ENCODE peak calls at places on chromosomes 5 and 9, in eight cellular contexts. R is A673, C is colonic mucosa, W is endodermal cell, D is endothelial cell of umbilical vein, B is adrenal gland, Y is right atrium auricular region, Q is fibroblast of mammary gland. V is an unnamed sample.

GRCh38 chr5:166883016-166883415 is 1408.4 kb upstream of the WWC1 start:
- DNase-seq in R (peak), C (no peak), W (no peak), D (no peak), B (no peak), Y (no peak), Q (peak), V (no peak)

GRCh38 chr5:32810812-32811211 is 99.7 kb downstream of the NPR3 start:
- DNase-seq in R (no peak), C (no peak), W (no peak), D (no peak), B (peak), Y (no peak), Q (peak), V (no peak)

GRCh38 chr5:44652674-44653073 is 156.1 kb upstream of the MRPS30 start:
- DNase-seq in R (no peak), C (no peak), W (no peak), D (no peak), B (no peak), Y (no peak), Q (no peak), V (no peak)

GRCh38 chr5:98468188-98468869 is 305.1 kb upstream of the RGMB start:
- DNase-seq in R (no peak), C (no peak), W (no peak), D (peak), B (no peak), Y (no peak), Q (peak), V (no peak)

GRCh38 chr9:103152473-103152872 is 157.3 kb downstream of the CYLC2 start:
- DNase-seq in R (no peak), C (no peak), W (no peak), D (no peak), B (no peak), Y (no peak), Q (no peak), V (no peak)

GRCh38 chr9:117734523-117735314 is 30.5 kb downstream of the TLR4 start:
- DNase-seq in R (no peak), C (no peak), W (no peak), D (no peak), B (no peak), Y (no peak), Q (peak), V (peak)

GRCh38 chr9:133379153-133380086 is 3.3 kb downstream of the STKLD1 start:
- DNase-seq in R (no peak), C (no peak), W (peak), D (no peak), B (peak), Y (no peak), Q (no peak), V (no peak)

GRCh38 chr5:132425009-132425937 is 55.8 kb downstream of the SLC22A5 start:
- DNase-seq in R (no peak), C (peak), W (no peak), D (no peak), B (no peak), Y (peak), Q (peak), V (peak)

GRCh38 chr5:169161022-169161680 is 139.8 kb downstream of the SLIT3 start:
- DNase-seq in R (no peak), C (peak), W (peak), D (peak), B (peak), Y (peak), Q (peak), V (peak)

GRCh38 chr9:89536618-89537017 is 38.7 kb upstream of the SEMA4D start:
- DNase-seq in R (no peak), C (no peak), W (no peak), D (no peak), B (no peak), Y (no peak), Q (no peak), V (no peak)
- H3K4me3 ChIP-seq in R (no peak), C (no peak), W (no peak), D (no peak), B (no peak), Y (no peak), Q (no peak), V (no peak)

GRCh38 chr5:136011427-136012001 is 17.3 kb upstream of the TGFBI start:
- DNase-seq in R (peak), C (no peak), W (no peak), D (peak), B (no peak), Y (no peak), Q (peak), V (peak)
- H3K4me3 ChIP-seq in R (no peak), C (no peak), W (no peak), D (no peak), B (no peak), Y (no peak), Q (no peak), V (no peak)

DNA sequence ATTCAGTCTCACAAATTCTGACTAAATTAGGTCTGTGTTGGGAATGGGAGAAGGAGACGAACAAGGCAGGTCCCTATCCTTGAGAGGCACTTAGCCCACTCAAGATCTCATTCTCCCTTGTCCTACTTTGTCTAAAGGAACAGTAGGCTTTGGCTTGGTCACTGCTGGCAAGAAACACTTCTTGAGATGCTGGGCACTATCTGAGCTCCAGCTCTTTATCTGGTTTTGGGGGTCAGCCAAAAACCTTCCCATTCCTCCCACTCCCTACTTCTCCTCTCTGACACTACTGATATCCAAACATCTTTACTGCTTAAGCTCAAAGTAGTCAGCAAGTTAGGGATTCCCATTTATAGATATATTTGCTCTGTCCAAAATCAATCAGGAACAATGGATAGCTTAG is 155.2 kb downstream of the MAPKAP1 start:
- DNase-seq in R (no peak), C (no peak), W (no peak), D (no peak), B (no peak), Y (no peak), Q (no peak), V (no peak)
- H3K4me3 ChIP-seq in R (no peak), C (no peak), W (no peak), D (no peak), B (no peak), Y (no peak), Q (no peak), V (no peak)

DNA sequence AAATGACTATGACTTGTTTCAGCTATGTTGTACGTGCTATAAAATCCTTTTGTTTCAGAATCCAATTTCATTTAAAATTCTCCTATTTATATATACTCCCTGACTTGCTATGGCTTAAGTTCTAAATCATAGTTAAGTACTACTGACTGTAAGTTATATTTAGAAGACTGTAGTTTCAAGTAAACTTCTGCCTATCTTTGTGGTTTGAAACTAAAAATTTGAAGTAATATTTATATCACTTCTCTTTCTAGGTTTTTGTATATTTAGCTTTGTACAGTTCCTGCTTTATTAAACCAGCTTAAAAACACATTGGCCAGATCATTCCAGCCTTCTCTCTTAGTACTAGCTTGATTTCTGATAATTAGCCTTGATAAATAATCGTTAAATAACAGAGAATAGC is 196.3 kb downstream of the MLLT3 start:
- DNase-seq in R (no peak), C (no peak), W (no peak), D (no peak), B (no peak), Y (no peak), Q (no peak), V (no peak)
- H3K4me3 ChIP-seq in R (no peak), C (no peak), W (no peak), D (no peak), B (no peak), Y (no peak), Q (no peak), V (no peak)

GRCh38 chr5:43129161-43129560 is 8.4 kb downstream of the ZNF131 start:
- DNase-seq in R (no peak), C (no peak), W (no peak), D (no peak), B (no peak), Y (no peak), Q (no peak), V (no peak)

GRCh38 chr5:43121565-43122484 is 1.1 kb downstream of the ZNF131 start:
- DNase-seq in R (peak), C (peak), W (no peak), D (peak), B (peak), Y (peak), Q (peak), V (peak)

GRCh38 chr5:43120720-43121564 is at the start of gene ZNF131:
- DNase-seq in R (peak), C (peak), W (peak), D (peak), B (peak), Y (peak), Q (peak), V (peak)

DNA sequence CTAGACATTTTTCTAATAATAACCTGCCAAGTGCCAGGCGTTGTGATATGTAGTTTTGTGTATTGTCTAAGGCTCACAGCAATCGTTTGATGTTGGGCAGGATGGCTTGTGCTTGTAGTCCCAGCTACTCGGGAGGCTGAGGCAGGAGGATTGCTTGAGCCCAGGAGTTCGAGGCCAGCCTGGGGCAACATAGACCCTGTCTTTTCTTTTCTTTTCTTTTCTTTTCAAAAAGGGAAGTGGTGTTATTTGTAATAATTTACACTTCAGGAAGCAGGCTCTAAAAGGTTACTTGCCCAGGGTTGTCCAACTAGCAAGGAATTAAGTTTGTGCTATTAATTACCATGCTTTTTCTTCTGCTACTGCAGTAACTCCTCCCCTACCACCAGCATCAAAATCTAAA is 3.2 kb downstream of the ZNF131 start:
- DNase-seq in R (no peak), C (no peak), W (no peak), D (no peak), B (no peak), Y (no peak), Q (no peak), V (no peak)
- H3K4me3 ChIP-seq in R (peak), C (no peak), W (peak), D (no peak), B (no peak), Y (no peak), Q (no peak), V (no peak)

DNA sequence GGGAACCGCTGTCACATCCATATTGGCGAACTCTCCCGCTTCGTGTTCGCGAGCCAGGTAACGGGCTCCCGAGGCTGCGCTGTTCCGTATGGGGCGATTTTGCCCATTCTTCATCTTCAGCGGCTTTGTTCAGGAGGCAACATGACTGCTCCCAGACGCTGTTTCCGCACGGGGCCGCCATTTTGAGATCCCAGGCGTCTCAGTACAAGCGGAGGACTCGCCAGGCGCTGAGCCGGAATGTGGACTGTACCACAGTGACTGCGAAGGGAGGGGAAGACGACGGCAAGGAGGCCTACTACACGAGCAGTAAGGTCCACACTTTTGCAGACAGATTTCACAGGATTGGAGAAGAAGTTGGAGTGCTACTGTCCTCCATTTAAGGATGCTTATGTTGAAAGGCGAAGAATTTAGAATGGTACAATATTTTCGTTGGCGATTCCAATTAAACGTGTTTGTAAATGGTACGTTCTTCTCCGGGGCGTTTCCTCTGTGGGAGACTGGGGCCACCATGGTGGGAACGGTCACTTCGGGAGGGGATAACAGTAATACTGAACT is 41.6 kb upstream of the ZNF300 start:
- DNase-seq in R (peak), C (peak), W (no peak), D (peak), B (peak), Y (peak), Q (peak), V (no peak)
- H3K4me3 ChIP-seq in R (peak), C (peak), W (no peak), D (peak), B (peak), Y (peak), Q (peak), V (no peak)

GRCh38 chr9:128554155-128554862 is 1.9 kb downstream of the SPTAN1 start:
- DNase-seq in R (peak), C (peak), W (peak), D (peak), B (peak), Y (peak), Q (peak), V (peak)

GRCh38 chr9:128552153-128552743 is at the start of gene SPTAN1:
- DNase-seq in R (peak), C (peak), W (peak), D (peak), B (peak), Y (peak), Q (peak), V (peak)

GRCh38 chr9:128552744-128553221 is 396 bp downstream of the SPTAN1 start:
- DNase-seq in R (peak), C (peak), W (no peak), D (peak), B (peak), Y (no peak), Q (no peak), V (peak)

GRCh38 chr9:128555180-128555721 is 2.9 kb downstream of the SPTAN1 start:
- DNase-seq in R (peak), C (peak), W (peak), D (peak), B (peak), Y (no peak), Q (peak), V (peak)

DNA sequence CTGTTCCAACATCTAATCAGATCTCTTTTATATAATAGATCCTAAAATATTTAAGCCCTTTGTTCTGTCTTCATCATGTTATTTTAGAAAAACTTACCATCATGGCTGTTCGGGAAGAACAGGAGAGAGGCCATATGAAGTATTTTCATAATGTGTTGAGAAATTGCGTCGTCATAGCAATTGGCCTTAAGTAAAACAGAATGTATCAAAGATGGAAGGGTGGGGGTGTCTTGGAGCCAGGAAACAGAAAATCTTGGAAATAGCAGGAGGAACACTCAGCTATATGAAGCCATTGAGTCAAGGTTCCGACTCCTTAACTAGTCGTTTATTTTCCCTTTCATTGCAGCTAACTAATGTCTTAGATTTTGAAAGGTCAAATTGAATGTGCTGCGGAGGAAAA is 1.3 kb downstream of the SPTAN1 start:
- DNase-seq in R (peak), C (no peak), W (no peak), D (peak), B (no peak), Y (no peak), Q (peak), V (peak)
- H3K4me3 ChIP-seq in R (peak), C (peak), W (peak), D (peak), B (peak), Y (peak), Q (peak), V (peak)

GRCh38 chr5:124655211-124655880 is 91.1 kb downstream of the ZNF608 start:
- DNase-seq in R (no peak), C (no peak), W (no peak), D (no peak), B (no peak), Y (no peak), Q (peak), V (no peak)
- H3K4me3 ChIP-seq in R (no peak), C (no peak), W (no peak), D (no peak), B (no peak), Y (peak), Q (peak), V (no peak)

GRCh38 chr5:180313677-180314076 is 21.8 kb upstream of the MAPK9 start:
- DNase-seq in R (no peak), C (peak), W (no peak), D (peak), B (peak), Y (no peak), Q (no peak), V (no peak)
- H3K4me3 ChIP-seq in R (no peak), C (peak), W (no peak), D (peak), B (no peak), Y (peak), Q (no peak), V (no peak)